ENCODE peak calls at places on chromosomes 11 and 22, in six cellular contexts. One of them, this sample, is unnamed.

GRCh38 chr11:117703209-117703608 is 93.8 kb downstream of the DSCAML1 start:
- DNase-seq in foreskin keratinocyte: no peak
- DNase-seq in A172: no peak
- DNase-seq in NCI-H146: peak
- DNase-seq in ACHN: no peak
- DNase-seq in CD4-positive, alpha-beta T cell: no peak
- DNase-seq in this sample: no peak

GRCh38 chr11:66070604-66071325 is 693 bp downstream of the PACS1 start:
- DNase-seq in foreskin keratinocyte: no peak
- DNase-seq in A172: no peak
- DNase-seq in ACHN: peak
- DNase-seq in NCI-H146: peak
- DNase-seq in CD4-positive, alpha-beta T cell: peak
- DNase-seq in this sample: peak

GRCh38 chr11:115408036-115408911 is 95.9 kb downstream of the CADM1 start:
- DNase-seq in NCI-H146: no peak
- DNase-seq in ACHN: no peak
- DNase-seq in foreskin keratinocyte: no peak
- DNase-seq in CD4-positive, alpha-beta T cell: no peak
- DNase-seq in A172: no peak
- DNase-seq in this sample: no peak

GRCh38 chr11:117717485-117718314 is 79.3 kb downstream of the DSCAML1 start:
- DNase-seq in A172: no peak
- DNase-seq in foreskin keratinocyte: peak
- DNase-seq in ACHN: peak
- DNase-seq in CD4-positive, alpha-beta T cell: no peak
- DNase-seq in NCI-H146: peak
- DNase-seq in this sample: peak

GRCh38 chr11:79193663-79194062 is 247.2 kb downstream of the TENM4 start:
- DNase-seq in NCI-H146: no peak
- DNase-seq in ACHN: no peak
- DNase-seq in A172: no peak
- DNase-seq in foreskin keratinocyte: no peak
- DNase-seq in CD4-positive, alpha-beta T cell: no peak
- DNase-seq in this sample: no peak

GRCh38 chr11:72577271-72577681 is 96.9 kb downstream of the PDE2A start:
- DNase-seq in ACHN: no peak
- DNase-seq in CD4-positive, alpha-beta T cell: peak
- DNase-seq in NCI-H146: no peak
- DNase-seq in foreskin keratinocyte: no peak
- DNase-seq in A172: no peak
- DNase-seq in this sample: no peak

GRCh38 chr11:125871391-125872137 is 15.9 kb upstream of the HYLS1 start:
- DNase-seq in CD4-positive, alpha-beta T cell: no peak
- DNase-seq in A172: no peak
- DNase-seq in foreskin keratinocyte: no peak
- DNase-seq in ACHN: peak
- DNase-seq in NCI-H146: peak
- DNase-seq in this sample: peak

GRCh38 chr11:657691-658126 is 20.6 kb downstream of the DRD4 start:
- DNase-seq in CD4-positive, alpha-beta T cell: no peak
- DNase-seq in NCI-H146: no peak
- DNase-seq in A172: no peak
- DNase-seq in ACHN: no peak
- DNase-seq in foreskin keratinocyte: no peak
- DNase-seq in this sample: no peak

GRCh38 chr11:117097567-117098268 is 510 bp downstream of the SIK3 start:
- DNase-seq in foreskin keratinocyte: no peak
- DNase-seq in CD4-positive, alpha-beta T cell: peak
- DNase-seq in NCI-H146: peak
- DNase-seq in A172: no peak
- DNase-seq in ACHN: peak
- DNase-seq in this sample: peak

GRCh38 chr11:71364176-71364671 is 84.0 kb downstream of the DHCR7 start:
- DNase-seq in A172: no peak
- DNase-seq in ACHN: no peak
- DNase-seq in NCI-H146: no peak
- DNase-seq in CD4-positive, alpha-beta T cell: no peak
- DNase-seq in foreskin keratinocyte: no peak
- DNase-seq in this sample: no peak

GRCh38 chr11:116465056-116465455 is 307.7 kb downstream of the BUD13 start:
- DNase-seq in foreskin keratinocyte: peak
- DNase-seq in CD4-positive, alpha-beta T cell: no peak
- DNase-seq in NCI-H146: no peak
- DNase-seq in A172: no peak
- DNase-seq in ACHN: no peak
- DNase-seq in this sample: no peak

GRCh38 chr11:46298699-46299424 is 21.4 kb downstream of the CREB3L1 start:
- DNase-seq in ACHN: peak
- DNase-seq in foreskin keratinocyte: peak
- DNase-seq in CD4-positive, alpha-beta T cell: no peak
- DNase-seq in A172: peak
- DNase-seq in NCI-H146: no peak
- DNase-seq in this sample: peak

GRCh38 chr11:44561275-44561781 is 4.1 kb upstream of the CD82 start:
- DNase-seq in ACHN: peak
- DNase-seq in CD4-positive, alpha-beta T cell: no peak
- DNase-seq in A172: peak
- DNase-seq in foreskin keratinocyte: peak
- DNase-seq in NCI-H146: no peak
- DNase-seq in this sample: peak

GRCh38 chr11:57778318-57779037 is 16.9 kb downstream of the CTNND1 start:
- DNase-seq in CD4-positive, alpha-beta T cell: no peak
- DNase-seq in NCI-H146: peak
- DNase-seq in foreskin keratinocyte: peak
- DNase-seq in A172: peak
- DNase-seq in ACHN: peak
- DNase-seq in this sample: peak

GRCh38 chr11:121727942-121728341 is 275.2 kb upstream of the SORL1-AS1 start:
- DNase-seq in NCI-H146: no peak
- DNase-seq in CD4-positive, alpha-beta T cell: no peak
- DNase-seq in A172: no peak
- DNase-seq in ACHN: no peak
- DNase-seq in foreskin keratinocyte: no peak
- DNase-seq in this sample: no peak

GRCh38 chr11:71206186-71206585 is 46.2 kb downstream of the SHANK2 start:
- DNase-seq in foreskin keratinocyte: no peak
- DNase-seq in ACHN: no peak
- DNase-seq in CD4-positive, alpha-beta T cell: no peak
- DNase-seq in A172: no peak
- DNase-seq in NCI-H146: no peak
- DNase-seq in this sample: no peak

GRCh38 chr11:9790703-9791102 is 126.8 kb downstream of the SWAP70 start:
- DNase-seq in NCI-H146: no peak
- DNase-seq in CD4-positive, alpha-beta T cell: no peak
- DNase-seq in foreskin keratinocyte: no peak
- DNase-seq in ACHN: no peak
- DNase-seq in A172: no peak
- DNase-seq in this sample: no peak

GRCh38 chr22:24418786-24419479 is 8.5 kb upstream of the ADORA2A start:
- DNase-seq in A172: no peak
- DNase-seq in NCI-H146: peak
- DNase-seq in ACHN: no peak
- DNase-seq in foreskin keratinocyte: no peak
- DNase-seq in CD4-positive, alpha-beta T cell: no peak
- DNase-seq in this sample: no peak

GRCh38 chr22:30591191-30591587 is 521 bp downstream of the PES1 start:
- DNase-seq in NCI-H146: no peak
- DNase-seq in CD4-positive, alpha-beta T cell: no peak
- DNase-seq in A172: no peak
- DNase-seq in foreskin keratinocyte: peak
- DNase-seq in ACHN: peak
- DNase-seq in this sample: peak

GRCh38 chr11:92240946-92241345 is 16.3 kb downstream of the FAT3 start:
- DNase-seq in foreskin keratinocyte: no peak
- DNase-seq in NCI-H146: no peak
- DNase-seq in A172: no peak
- DNase-seq in ACHN: no peak
- DNase-seq in CD4-positive, alpha-beta T cell: no peak
- DNase-seq in this sample: no peak